ENCODE peak calls at places on chromosome 1, in four cellular contexts. O is HL-60, H is GM12878, T is K562. C is an unnamed sample.

GRCh38 chr1:35714921-35715567 is 3.6 kb downstream of the C1orf216 start:
- DNase-seq in O (no peak), H (no peak), T (no peak), C (no peak)

GRCh38 chr1:1431006-1431844 is 4.3 kb upstream of the VWA1 start:
- DNase-seq in O (no peak), H (no peak), T (peak; percentile 70), C (no peak)

GRCh38 chr1:45569962-45570581 is 13.8 kb upstream of the NASP start:
- DNase-seq in O (no peak), H (no peak), T (peak; percentile 68), C (peak; percentile 41)

GRCh38 chr1:65791860-65792670 is 630 bp upstream of the PDE4B start:
- DNase-seq in O (no peak), H (no peak), T (no peak), C (no peak)

GRCh38 chr1:108521990-108522393 is 37.9 kb upstream of the EEIG2 start:
- DNase-seq in O (no peak), H (no peak), T (no peak), C (no peak)

GRCh38 chr1:151990856-151991198 is 2.8 kb downstream of the S100A10 start:
- DNase-seq in O (no peak), H (no peak), T (no peak), C (no peak)

GRCh38 chr1:20500716-20501115 is 7.2 kb downstream of the MUL1 start:
- DNase-seq in O (no peak), H (no peak), T (no peak), C (no peak)

GRCh38 chr1:236280438-236281285 is 1.1 kb downstream of the ERO1B start:
- DNase-seq in O (no peak), H (no peak), T (no peak), C (no peak)

GRCh38 chr1:212559929-212560328 is 48.6 kb upstream of the ATF3 start:
- DNase-seq in O (no peak), H (no peak), T (no peak), C (no peak)

GRCh38 chr1:87200875-87201638 is 127.6 kb upstream of the LMO4 start:
- DNase-seq in O (no peak), H (no peak), T (no peak), C (no peak)

GRCh38 chr1:209207701-209208286 is 375.7 kb upstream of the CAMK1G start:
- DNase-seq in O (no peak), H (no peak), T (peak; percentile 41), C (peak; percentile 46)

GRCh38 chr1:170017478-170017877 is 57.0 kb downstream of the KIFAP3 start:
- DNase-seq in O (no peak), H (no peak), T (no peak), C (no peak)

DNA sequence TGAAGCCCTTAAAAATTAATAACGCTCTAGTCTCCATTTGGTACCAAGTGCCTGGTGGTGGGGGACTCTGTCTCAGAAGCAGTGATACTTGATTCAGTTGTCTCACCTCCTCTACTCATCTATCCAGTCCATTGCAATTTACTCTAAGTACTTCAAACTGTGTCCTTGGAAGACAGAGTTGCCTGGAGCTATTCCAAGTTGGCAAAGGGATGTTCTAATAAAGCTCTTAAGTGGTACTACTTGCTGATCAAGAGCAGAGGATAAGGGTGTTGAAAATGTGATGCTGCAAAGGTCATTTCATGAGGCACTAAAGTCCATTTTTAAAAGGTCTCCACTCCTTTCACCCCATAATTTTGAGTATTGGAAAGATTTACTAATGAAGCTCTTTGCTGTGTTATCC is 142.2 kb downstream of the NFIA start:
- DNase-seq in O (no peak), H (no peak), T (no peak), C (no peak)
- TF ChIP-seq POLR2AphosphoS5 in O (no peak), H (no peak), T (no peak), C (no peak)

DNA sequence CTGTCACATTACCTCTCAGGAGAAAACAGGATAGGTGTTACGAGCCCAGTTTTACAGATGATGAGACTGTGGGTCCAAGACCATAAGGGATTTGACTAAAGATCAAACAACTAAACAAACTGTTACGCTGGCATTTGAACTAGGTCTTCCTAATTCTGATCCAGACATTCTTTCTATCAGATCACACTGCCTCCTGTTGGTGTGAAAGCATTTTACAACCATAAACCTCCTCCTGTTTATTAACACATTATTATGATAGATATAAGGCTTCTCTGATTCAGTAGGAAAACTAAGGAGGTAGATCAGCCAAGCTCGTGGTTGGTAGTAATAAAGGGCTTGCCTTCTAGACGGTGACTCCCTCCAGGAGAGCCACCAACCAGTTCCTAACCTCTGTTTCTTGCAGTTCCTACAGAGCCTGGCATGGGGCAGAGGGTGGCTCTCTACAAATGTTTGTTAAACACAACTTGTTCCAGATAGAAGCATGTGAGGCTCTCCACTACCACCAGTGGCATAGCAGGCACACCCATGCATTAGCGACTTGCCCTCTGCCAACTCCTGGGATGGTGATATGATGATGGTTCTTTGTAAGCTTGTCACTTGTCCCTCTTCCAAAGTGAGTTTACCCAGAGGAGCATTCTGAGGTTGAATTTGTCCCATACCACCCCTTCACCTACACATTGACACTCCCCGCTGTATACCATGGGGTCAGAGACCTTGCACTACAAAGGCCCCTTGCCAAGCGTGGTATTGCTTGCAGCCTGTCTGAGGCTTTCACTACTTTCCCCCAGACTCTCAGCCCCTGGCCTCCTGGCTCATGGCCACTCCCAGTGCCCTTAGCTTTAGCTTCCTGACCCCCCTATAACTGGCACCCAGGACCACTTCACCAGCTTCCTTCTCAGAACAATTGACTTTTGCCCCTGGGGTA is 96.4 kb upstream of the HOOK1 start:
- DNase-seq in O (no peak), H (no peak), T (no peak), C (no peak)
- TF ChIP-seq SPI1 in O (no peak), H (no peak), T (no peak), C (no peak)

GRCh38 chr1:91806777-91807700 is 78.9 kb downstream of the TGFBR3 start:
- DNase-seq in O (no peak), H (no peak), T (no peak), C (no peak)
- TF ChIP-seq POLR2AphosphoS5 in O (no peak), H (no peak), T (no peak), C (no peak)

GRCh38 chr1:44511363-44511762 is 106.3 kb downstream of the RNF220 start:
- DNase-seq in O (no peak), H (no peak), T (no peak), C (no peak)
- TF ChIP-seq SPI1 in O (no peak), H (no peak), T (no peak), C (no peak)